ENCODE peak calls at places on chromosomes 3 and 15, in four cellular contexts. F is A549, Z is HepG2, L is GM12878. I is an unnamed sample.

GRCh38 chr3:170815340-170815739 is 54.7 kb downstream of the RPL22L1 start:
- DNase-seq in F (no peak), Z (peak; percentile 7), L (no peak), I (no peak)

GRCh38 chr15:82963356-82964341 is 11.1 kb upstream of the HOMER2 start:
- DNase-seq in F (no peak), Z (no peak), L (no peak), I (peak; percentile 16)

GRCh38 chr15:50452927-50453326 is 28.7 kb downstream of the USP8 start:
- DNase-seq in F (no peak), Z (no peak), L (no peak), I (peak; percentile 7)

GRCh38 chr3:84224262-84224661 is 734.5 kb upstream of the CADM2 start:
- DNase-seq in F (no peak), Z (no peak), L (no peak), I (no peak)

GRCh38 chr3:39639344-39640236 is 169.8 kb upstream of the MYRIP start:
- DNase-seq in F (peak; percentile 87), Z (peak; percentile 40), L (no peak), I (peak; percentile 94)

GRCh38 chr3:100971776-100972175 is 21.4 kb downstream of the ABI3BP start:
- DNase-seq in F (no peak), Z (no peak), L (no peak), I (no peak)

GRCh38 chr15:99476413-99477222 is 89.2 kb upstream of the MEF2A start:
- DNase-seq in F (peak; percentile 85), Z (peak; percentile 73), L (no peak), I (peak; percentile 96)

GRCh38 chr3:50671331-50671730 is 3.4 kb upstream of the DOCK3 start:
- DNase-seq in F (peak; percentile 38), Z (no peak), L (no peak), I (peak; percentile 30)

GRCh38 chr3:188156051-188156450 is 2.1 kb downstream of the LPP start:
- DNase-seq in F (no peak), Z (no peak), L (no peak), I (no peak)

GRCh38 chr3:183328823-183329222 is 75.8 kb downstream of the B3GNT5 start:
- DNase-seq in F (no peak), Z (no peak), L (no peak), I (no peak)

GRCh38 chr3:42711491-42712343 is 9.1 kb upstream of the HHATL start:
- DNase-seq in F (peak; percentile 20), Z (no peak), L (no peak), I (no peak)

GRCh38 chr3:8668216-8668615 is 23.6 kb upstream of the SSUH2 start:
- DNase-seq in F (no peak), Z (no peak), L (no peak), I (no peak)

GRCh38 chr3:13063225-13063624 is 10.0 kb downstream of the IQSEC1 start:
- DNase-seq in F (no peak), Z (no peak), L (no peak), I (no peak)

GRCh38 chr15:90478981-90479481 is 50.7 kb upstream of the CRTC3 start:
- DNase-seq in F (no peak), Z (no peak), L (no peak), I (no peak)

GRCh38 chr15:90315276-90315982 is 36.7 kb upstream of the ZNF774 start:
- DNase-seq in F (no peak), Z (peak; percentile 30), L (no peak), I (no peak)

GRCh38 chr3:188184649-188185048 is 30.7 kb downstream of the LPP start:
- DNase-seq in F (no peak), Z (no peak), L (no peak), I (no peak)

GRCh38 chr15:40330368-40330836 is 6.9 kb downstream of the INAFM2 start:
- DNase-seq in F (no peak), Z (no peak), L (no peak), I (peak; percentile 61)

DNA sequence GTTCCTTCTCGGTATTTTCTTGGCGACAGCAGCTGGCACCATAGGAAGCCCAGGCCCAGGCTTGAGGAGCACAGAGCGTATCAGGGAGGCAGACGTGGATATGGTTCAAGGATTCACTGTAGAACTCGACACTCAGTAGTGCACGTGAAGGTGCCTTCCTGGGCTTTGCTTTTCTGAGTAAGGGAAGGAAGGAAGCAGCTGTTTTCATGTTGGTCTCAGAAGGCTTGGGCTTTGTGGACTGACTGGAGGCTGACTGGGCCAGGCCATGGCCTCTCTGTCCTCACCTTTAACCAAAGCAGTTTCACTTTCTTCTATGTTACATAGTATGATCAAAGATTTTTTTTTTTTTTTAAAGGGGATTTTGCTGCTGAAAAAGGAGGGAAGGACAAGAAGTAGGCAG is 6.9 kb upstream of the GHRL start:
- DNase-seq in F (no peak), Z (no peak), L (no peak), I (no peak)
- TF ChIP-seq MAX in F (no peak), Z (no peak), L (no peak), I (no peak)

DNA sequence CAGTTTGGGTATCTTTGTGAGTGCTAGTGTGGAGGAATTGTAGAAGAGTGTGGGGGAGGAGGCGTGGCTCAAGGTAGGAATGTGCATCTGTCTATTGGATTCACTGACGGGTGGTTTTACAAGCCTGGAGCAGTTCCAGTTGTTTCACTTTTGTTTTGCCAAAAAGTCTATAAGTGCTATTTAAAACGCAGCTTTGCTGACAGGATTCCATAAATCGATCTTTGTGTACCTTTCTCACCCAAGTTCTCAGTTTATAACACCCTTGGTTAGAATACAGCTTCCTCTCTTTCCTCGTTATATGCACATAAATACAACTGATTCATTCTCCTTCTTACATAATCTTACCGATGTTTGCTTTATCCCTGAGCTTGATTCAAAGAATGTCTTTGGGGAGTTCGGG is 123.2 kb upstream of the UBE2E2 start:
- DNase-seq in F (peak; percentile 14), Z (no peak), L (no peak), I (no peak)
- H3K4me3 ChIP-seq in F (peak overlapping the region; percentile 33), Z (no peak overlapping the region), L (no peak overlapping the region), I (no peak overlapping the region)

GRCh38 chr3:51710631-51711351 is 3.9 kb downstream of the GRM2 start:
- DNase-seq in F (no peak), Z (no peak), L (no peak), I (no peak)
- TF ChIP-seq CTCF in F (no peak), Z (peak; percentile 67), L (peak; percentile 20), I (peak; percentile 5)

GRCh38 chr3:17507480-17507879 is 235.0 kb downstream of the TBC1D5 start:
- DNase-seq in F (no peak), Z (no peak), L (no peak), I (no peak)

GRCh38 chr3:17510265-17510664 is 232.2 kb downstream of the TBC1D5 start:
- DNase-seq in F (no peak), Z (no peak), L (no peak), I (no peak)

GRCh38 chr3:17508180-17508752 is 234.2 kb downstream of the TBC1D5 start:
- DNase-seq in F (no peak), Z (no peak), L (no peak), I (no peak)

GRCh38 chr3:17501745-17502144 is 240.7 kb downstream of the TBC1D5 start:
- DNase-seq in F (no peak), Z (no peak), L (no peak), I (no peak)

DNA sequence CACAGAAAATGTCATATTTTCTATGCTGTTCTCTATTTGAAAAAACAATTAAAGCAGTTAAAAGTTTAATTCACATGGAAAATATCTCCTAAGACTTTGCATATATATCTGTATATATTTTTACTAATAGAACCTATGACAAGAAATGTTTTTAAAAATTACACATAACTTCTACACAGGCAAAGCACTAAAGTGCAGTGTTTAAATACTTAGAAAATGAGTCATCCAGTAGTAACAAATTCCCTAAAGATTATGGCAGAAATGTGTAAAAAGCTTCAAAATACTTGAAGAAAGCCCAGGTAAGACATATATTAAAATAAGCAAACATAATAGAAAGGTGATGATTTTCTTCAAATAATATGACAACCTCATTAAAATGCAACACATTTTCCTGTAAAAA is 236.6 kb downstream of the TBC1D5 start:
- DNase-seq in F (no peak), Z (no peak), L (no peak), I (no peak)
- TF ChIP-seq MAX in F (no peak), Z (no peak), L (no peak), I (no peak)

GRCh38 chr3:28574036-28574435 is 225.4 kb upstream of the AZI2 start:
- DNase-seq in F (no peak), Z (no peak), L (no peak), I (no peak)

GRCh38 chr3:28575100-28575747 is 226.6 kb upstream of the AZI2 start:
- DNase-seq in F (no peak), Z (no peak), L (no peak), I (no peak)

GRCh38 chr3:28575748-28576589 is 227.3 kb upstream of the AZI2 start:
- DNase-seq in F (no peak), Z (no peak), L (no peak), I (no peak)

GRCh38 chr3:28577941-28578340 is 229.3 kb upstream of the AZI2 start:
- DNase-seq in F (no peak), Z (no peak), L (no peak), I (no peak)

DNA sequence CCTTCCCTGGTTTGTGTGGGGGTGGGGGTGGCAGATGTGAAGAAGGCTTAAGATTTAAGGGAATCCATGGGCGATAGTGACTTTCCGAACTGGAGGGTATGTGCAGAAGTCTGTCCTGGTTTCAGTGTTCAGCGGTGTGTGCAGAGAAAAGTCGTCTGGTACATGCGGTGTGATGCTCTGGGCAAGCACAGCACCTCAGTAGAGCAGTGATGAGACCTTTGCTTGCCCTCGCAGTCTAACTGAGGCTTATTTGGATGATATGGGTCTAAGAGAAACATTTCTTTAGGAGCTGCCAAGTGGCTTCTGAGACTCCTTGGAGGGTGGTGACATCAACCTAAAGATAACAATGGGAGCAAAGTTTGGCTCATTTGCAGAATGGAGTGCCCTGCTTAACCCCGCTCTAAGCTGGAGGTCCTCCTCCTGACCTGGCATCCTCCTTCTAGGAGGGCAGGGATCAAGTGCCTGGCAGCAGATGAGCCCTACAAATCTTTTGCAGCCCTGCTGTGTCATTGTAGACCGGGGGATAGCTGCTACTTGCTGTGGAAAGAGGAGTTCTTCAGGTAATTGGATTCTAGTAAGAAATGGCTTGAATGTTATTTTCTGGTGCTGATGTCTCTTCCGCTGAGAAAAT is 228.1 kb upstream of the AZI2 start:
- DNase-seq in F (no peak), Z (no peak), L (no peak), I (no peak)
- H3K4me3 ChIP-seq in F (peak overlapping the region; percentile 45), Z (no peak overlapping the region), L (no peak overlapping the region), I (no peak overlapping the region)

GRCh38 chr15:85543741-85544155 is 163.3 kb downstream of the AKAP13 start:
- DNase-seq in F (no peak), Z (no peak), L (no peak), I (peak; percentile 14)
- TF ChIP-seq CTCF in F (no peak), Z (no peak), L (no peak), I (no peak)

DNA sequence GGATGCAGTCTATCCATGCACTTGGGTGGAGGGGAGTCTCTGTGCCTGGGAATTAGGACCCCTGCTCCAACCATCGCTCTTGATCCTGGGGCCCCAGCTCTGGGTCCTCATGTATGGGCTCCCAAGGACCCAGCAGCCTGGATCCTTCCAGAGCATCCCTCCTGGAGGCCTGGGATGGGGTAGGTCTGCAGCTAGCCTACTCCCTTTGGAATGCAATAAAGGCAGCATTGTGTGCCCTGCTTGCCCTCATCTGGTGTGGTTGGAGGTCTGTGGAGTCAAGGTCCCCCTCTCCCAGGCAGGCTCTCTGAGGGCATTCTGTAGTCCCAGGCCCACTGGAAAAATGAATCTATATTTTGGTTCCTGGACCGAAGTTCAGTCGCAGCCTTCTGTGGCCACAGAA is 15.0 kb upstream of the SLC28A1 start:
- DNase-seq in F (no peak), Z (no peak), L (no peak), I (no peak)
- TF ChIP-seq MAX in F (no peak), Z (no peak), L (no peak), I (no peak)